ENCODE peak calls at places on chromosomes 12 and 14, in six cellular contexts. One of them, this sample, is unnamed.

GRCh38 chr14:52885230-52885629 is 65.6 kb downstream of the FERMT2 start:
- DNase-seq in small intestine: no peak
- DNase-seq in activated T-cell treated with anti-CD3 and anti-CD28 coated beads for 1 hour: no peak
- DNase-seq in NCI-H1417 treated with DMSO at 0.1 percent for 48 hours: no peak
- DNase-seq in Ammon's horn: no peak
- DNase-seq in right atrium auricular region: no peak
- DNase-seq in this sample: no peak

GRCh38 chr12:48795550-48796455 is 6.9 kb upstream of the ADCY6 start:
- DNase-seq in small intestine: peak; percentile 98
- DNase-seq in activated T-cell treated with anti-CD3 and anti-CD28 coated beads for 1 hour: peak; percentile 37
- DNase-seq in NCI-H1417 treated with DMSO at 0.1 percent for 48 hours: peak; percentile 59
- DNase-seq in Ammon's horn: peak; percentile 87
- DNase-seq in right atrium auricular region: peak; percentile 89
- DNase-seq in this sample: no peak

GRCh38 chr12:51823875-51824565 is 24.5 kb downstream of the FIGNL2 start:
- DNase-seq in small intestine: peak; percentile 79
- DNase-seq in activated T-cell treated with anti-CD3 and anti-CD28 coated beads for 1 hour: no peak
- DNase-seq in NCI-H1417 treated with DMSO at 0.1 percent for 48 hours: peak; percentile 14
- DNase-seq in Ammon's horn: peak; percentile 88
- DNase-seq in right atrium auricular region: no peak
- DNase-seq in this sample: peak; percentile 64

GRCh38 chr12:91617830-91618229 is 435.2 kb upstream of the DCN start:
- DNase-seq in small intestine: no peak
- DNase-seq in activated T-cell treated with anti-CD3 and anti-CD28 coated beads for 1 hour: no peak
- DNase-seq in NCI-H1417 treated with DMSO at 0.1 percent for 48 hours: no peak
- DNase-seq in Ammon's horn: no peak
- DNase-seq in right atrium auricular region: no peak
- DNase-seq in this sample: no peak

GRCh38 chr12:114407034-114407420 is 1.1 kb upstream of the TBX5 start:
- DNase-seq in small intestine: no peak
- DNase-seq in activated T-cell treated with anti-CD3 and anti-CD28 coated beads for 1 hour: no peak
- DNase-seq in NCI-H1417 treated with DMSO at 0.1 percent for 48 hours: no peak
- DNase-seq in Ammon's horn: no peak
- DNase-seq in right atrium auricular region: no peak
- DNase-seq in this sample: no peak

GRCh38 chr14:27370775-27371174 is 772.9 kb upstream of the NOVA1 start:
- DNase-seq in small intestine: no peak
- DNase-seq in activated T-cell treated with anti-CD3 and anti-CD28 coated beads for 1 hour: no peak
- DNase-seq in NCI-H1417 treated with DMSO at 0.1 percent for 48 hours: no peak
- DNase-seq in Ammon's horn: no peak
- DNase-seq in right atrium auricular region: no peak
- DNase-seq in this sample: no peak

GRCh38 chr12:112381421-112381897 is 772 bp downstream of the HECTD4 start:
- DNase-seq in small intestine: peak; percentile 17
- DNase-seq in activated T-cell treated with anti-CD3 and anti-CD28 coated beads for 1 hour: peak; percentile 6
- DNase-seq in NCI-H1417 treated with DMSO at 0.1 percent for 48 hours: no peak
- DNase-seq in Ammon's horn: no peak
- DNase-seq in right atrium auricular region: peak; percentile 47
- DNase-seq in this sample: no peak

GRCh38 chr12:111816065-111816615 is 25.9 kb upstream of the MAPKAPK5 start:
- DNase-seq in small intestine: no peak
- DNase-seq in activated T-cell treated with anti-CD3 and anti-CD28 coated beads for 1 hour: no peak
- DNase-seq in NCI-H1417 treated with DMSO at 0.1 percent for 48 hours: no peak
- DNase-seq in Ammon's horn: no peak
- DNase-seq in right atrium auricular region: no peak
- DNase-seq in this sample: no peak

GRCh38 chr12:13278249-13278787 is 81.8 kb downstream of the EMP1 start:
- DNase-seq in small intestine: peak; percentile 61
- DNase-seq in activated T-cell treated with anti-CD3 and anti-CD28 coated beads for 1 hour: peak; percentile 49
- DNase-seq in NCI-H1417 treated with DMSO at 0.1 percent for 48 hours: no peak
- DNase-seq in Ammon's horn: peak; percentile 74
- DNase-seq in right atrium auricular region: peak; percentile 67
- DNase-seq in this sample: no peak

GRCh38 chr12:86660488-86661171 is 404.4 kb upstream of the MGAT4C start:
- DNase-seq in small intestine: no peak
- DNase-seq in activated T-cell treated with anti-CD3 and anti-CD28 coated beads for 1 hour: no peak
- DNase-seq in NCI-H1417 treated with DMSO at 0.1 percent for 48 hours: no peak
- DNase-seq in Ammon's horn: no peak
- DNase-seq in right atrium auricular region: no peak
- DNase-seq in this sample: no peak

GRCh38 chr14:66009104-66009503 is 477.1 kb upstream of the CCDC196 start:
- DNase-seq in small intestine: no peak
- DNase-seq in activated T-cell treated with anti-CD3 and anti-CD28 coated beads for 1 hour: no peak
- DNase-seq in NCI-H1417 treated with DMSO at 0.1 percent for 48 hours: no peak
- DNase-seq in Ammon's horn: no peak
- DNase-seq in right atrium auricular region: no peak
- DNase-seq in this sample: no peak

GRCh38 chr14:95830386-95830785 is 46.2 kb upstream of the TUNAR start:
- DNase-seq in small intestine: no peak
- DNase-seq in activated T-cell treated with anti-CD3 and anti-CD28 coated beads for 1 hour: no peak
- DNase-seq in NCI-H1417 treated with DMSO at 0.1 percent for 48 hours: no peak
- DNase-seq in Ammon's horn: no peak
- DNase-seq in right atrium auricular region: no peak
- DNase-seq in this sample: no peak

GRCh38 chr14:55274760-55275159 is 3.5 kb downstream of the FBXO34 start:
- DNase-seq in small intestine: no peak
- DNase-seq in activated T-cell treated with anti-CD3 and anti-CD28 coated beads for 1 hour: no peak
- DNase-seq in NCI-H1417 treated with DMSO at 0.1 percent for 48 hours: no peak
- DNase-seq in Ammon's horn: peak; percentile 43
- DNase-seq in right atrium auricular region: no peak
- DNase-seq in this sample: no peak

GRCh38 chr12:111322336-111323250 is 46.3 kb downstream of the PHETA1 start:
- DNase-seq in small intestine: no peak
- DNase-seq in activated T-cell treated with anti-CD3 and anti-CD28 coated beads for 1 hour: no peak
- DNase-seq in NCI-H1417 treated with DMSO at 0.1 percent for 48 hours: no peak
- DNase-seq in Ammon's horn: peak; percentile 43
- DNase-seq in right atrium auricular region: no peak
- DNase-seq in this sample: no peak

GRCh38 chr14:61703342-61704129 is 8.2 kb downstream of the HIF1A start:
- DNase-seq in small intestine: no peak
- DNase-seq in activated T-cell treated with anti-CD3 and anti-CD28 coated beads for 1 hour: no peak
- DNase-seq in NCI-H1417 treated with DMSO at 0.1 percent for 48 hours: no peak
- DNase-seq in Ammon's horn: no peak
- DNase-seq in right atrium auricular region: no peak
- DNase-seq in this sample: no peak

GRCh38 chr12:52052471-52053186 is 1.4 kb downstream of the NR4A1 start:
- DNase-seq in small intestine: peak; percentile 76
- DNase-seq in activated T-cell treated with anti-CD3 and anti-CD28 coated beads for 1 hour: peak; percentile 29
- DNase-seq in NCI-H1417 treated with DMSO at 0.1 percent for 48 hours: no peak
- DNase-seq in Ammon's horn: peak; percentile 7
- DNase-seq in right atrium auricular region: no peak
- DNase-seq in this sample: peak; percentile 69

GRCh38 chr12:52321433-52321832 is 235 bp upstream of the KRT83 start:
- DNase-seq in small intestine: no peak
- DNase-seq in activated T-cell treated with anti-CD3 and anti-CD28 coated beads for 1 hour: no peak
- DNase-seq in NCI-H1417 treated with DMSO at 0.1 percent for 48 hours: no peak
- DNase-seq in Ammon's horn: peak; percentile 60
- DNase-seq in right atrium auricular region: no peak
- DNase-seq in this sample: no peak

GRCh38 chr12:111901182-111901581 is 59.2 kb downstream of the MAPKAPK5 start:
- DNase-seq in small intestine: no peak
- DNase-seq in activated T-cell treated with anti-CD3 and anti-CD28 coated beads for 1 hour: no peak
- DNase-seq in NCI-H1417 treated with DMSO at 0.1 percent for 48 hours: no peak
- DNase-seq in Ammon's horn: no peak
- DNase-seq in right atrium auricular region: no peak
- DNase-seq in this sample: no peak

This sample was measured in Jurkat, Clone E6-1.